ENCODE peak calls at places on chromosomes 6 and 20, in eight cellular contexts. One of them, this sample, is unnamed.
A peak's percentile ranks its signal among the peaks of the same experiment; 100 is the strongest.

GRCh38 chr20:41769650-41770049 is 151.5 kb upstream of the CHD6 start:
- DNase-seq in transverse colon: no peak
- DNase-seq in HL-60: no peak
- DNase-seq in pancreas: no peak
- DNase-seq in PC-9: no peak
- DNase-seq in heart left ventricle: no peak
- DNase-seq in psoas muscle: no peak
- DNase-seq in fibroblast of lung: no peak
- DNase-seq in this sample: no peak

GRCh38 chr6:125753218-125753936 is 3.9 kb downstream of the HEY2 start:
- DNase-seq in transverse colon: no peak
- DNase-seq in HL-60: no peak
- DNase-seq in pancreas: peak; percentile 45
- DNase-seq in PC-9: no peak
- DNase-seq in heart left ventricle: peak; percentile 36
- DNase-seq in psoas muscle: no peak
- DNase-seq in fibroblast of lung: peak; percentile 57
- DNase-seq in this sample: no peak

GRCh38 chr6:127824061-127824460 is 76.8 kb downstream of the THEMIS start:
- DNase-seq in transverse colon: no peak
- DNase-seq in HL-60: no peak
- DNase-seq in pancreas: no peak
- DNase-seq in PC-9: no peak
- DNase-seq in heart left ventricle: no peak
- DNase-seq in psoas muscle: no peak
- DNase-seq in fibroblast of lung: no peak
- DNase-seq in this sample: no peak

GRCh38 chr6:30885999-30886896 is 1.9 kb downstream of the DDR1 start:
- DNase-seq in transverse colon: peak; percentile 70
- DNase-seq in HL-60: no peak
- DNase-seq in pancreas: no peak
- DNase-seq in PC-9: peak; percentile 89
- DNase-seq in heart left ventricle: no peak
- DNase-seq in psoas muscle: peak; percentile 67
- DNase-seq in fibroblast of lung: peak; percentile 52
- DNase-seq in this sample: peak; percentile 96

GRCh38 chr6:52498538-52499017 is 78.3 kb downstream of the TRAM2 start:
- DNase-seq in transverse colon: peak; percentile 60
- DNase-seq in HL-60: no peak
- DNase-seq in pancreas: no peak
- DNase-seq in PC-9: no peak
- DNase-seq in heart left ventricle: no peak
- DNase-seq in psoas muscle: no peak
- DNase-seq in fibroblast of lung: no peak
- DNase-seq in this sample: no peak

GRCh38 chr6:83976871-83977270 is 56.7 kb upstream of the MRAP2 start:
- DNase-seq in transverse colon: no peak
- DNase-seq in HL-60: no peak
- DNase-seq in pancreas: no peak
- DNase-seq in PC-9: no peak
- DNase-seq in heart left ventricle: no peak
- DNase-seq in psoas muscle: no peak
- DNase-seq in fibroblast of lung: no peak
- DNase-seq in this sample: peak; percentile 6

GRCh38 chr6:121515615-121516265 is 80.3 kb downstream of the GJA1 start:
- DNase-seq in transverse colon: no peak
- DNase-seq in HL-60: no peak
- DNase-seq in pancreas: no peak
- DNase-seq in PC-9: no peak
- DNase-seq in heart left ventricle: no peak
- DNase-seq in psoas muscle: no peak
- DNase-seq in fibroblast of lung: no peak
- DNase-seq in this sample: no peak

GRCh38 chr20:19601133-19601810 is 156.8 kb upstream of the RIN2 start:
- DNase-seq in transverse colon: no peak
- DNase-seq in HL-60: no peak
- DNase-seq in pancreas: no peak
- DNase-seq in PC-9: no peak
- DNase-seq in heart left ventricle: no peak
- DNase-seq in psoas muscle: no peak
- DNase-seq in fibroblast of lung: no peak
- DNase-seq in this sample: no peak

GRCh38 chr6:98944598-98945011 is 3.1 kb downstream of the FBXL4 start:
- DNase-seq in transverse colon: no peak
- DNase-seq in HL-60: no peak
- DNase-seq in pancreas: no peak
- DNase-seq in PC-9: no peak
- DNase-seq in heart left ventricle: no peak
- DNase-seq in psoas muscle: no peak
- DNase-seq in fibroblast of lung: peak; percentile 41
- DNase-seq in this sample: no peak

GRCh38 chr20:9920908-9921307 is 82.0 kb upstream of the PAK5 start:
- DNase-seq in transverse colon: no peak
- DNase-seq in HL-60: no peak
- DNase-seq in pancreas: no peak
- DNase-seq in PC-9: no peak
- DNase-seq in heart left ventricle: no peak
- DNase-seq in psoas muscle: no peak
- DNase-seq in fibroblast of lung: no peak
- DNase-seq in this sample: no peak

GRCh38 chr6:235763-236360 is 56.4 kb upstream of the DUSP22 start:
- DNase-seq in transverse colon: no peak
- DNase-seq in HL-60: no peak
- DNase-seq in pancreas: no peak
- DNase-seq in PC-9: no peak
- DNase-seq in heart left ventricle: no peak
- DNase-seq in psoas muscle: no peak
- DNase-seq in fibroblast of lung: peak; percentile 78
- DNase-seq in this sample: no peak

GRCh38 chr6:4319992-4320683 is 184.8 kb upstream of the ECI2 start:
- DNase-seq in transverse colon: no peak
- DNase-seq in HL-60: no peak
- DNase-seq in pancreas: no peak
- DNase-seq in PC-9: peak; percentile 38
- DNase-seq in heart left ventricle: no peak
- DNase-seq in psoas muscle: no peak
- DNase-seq in fibroblast of lung: peak; percentile 80
- DNase-seq in this sample: peak; percentile 70

GRCh38 chr6:148218542-148219258 is 123.9 kb upstream of the SASH1 start:
- DNase-seq in transverse colon: no peak
- DNase-seq in HL-60: no peak
- DNase-seq in pancreas: no peak
- DNase-seq in PC-9: no peak
- DNase-seq in heart left ventricle: peak; percentile 32
- DNase-seq in psoas muscle: peak; percentile 46
- DNase-seq in fibroblast of lung: no peak
- DNase-seq in this sample: no peak

GRCh38 chr6:72954736-72955135 is 270.6 kb downstream of the KHDC1L start:
- DNase-seq in transverse colon: no peak
- DNase-seq in HL-60: no peak
- DNase-seq in pancreas: no peak
- DNase-seq in PC-9: no peak
- DNase-seq in heart left ventricle: no peak
- DNase-seq in psoas muscle: no peak
- DNase-seq in fibroblast of lung: no peak
- DNase-seq in this sample: no peak

GRCh38 chr20:25398363-25399037 is 7.9 kb upstream of the ABHD12 start:
- DNase-seq in transverse colon: no peak
- DNase-seq in HL-60: no peak
- DNase-seq in pancreas: no peak
- DNase-seq in PC-9: no peak
- DNase-seq in heart left ventricle: no peak
- DNase-seq in psoas muscle: no peak
- DNase-seq in fibroblast of lung: no peak
- DNase-seq in this sample: no peak

GRCh38 chr6:154593122-154593521 is 82.6 kb upstream of the CNKSR3 start:
- DNase-seq in transverse colon: no peak
- DNase-seq in HL-60: no peak
- DNase-seq in pancreas: peak; percentile 47
- DNase-seq in PC-9: no peak
- DNase-seq in heart left ventricle: peak; percentile 69
- DNase-seq in psoas muscle: no peak
- DNase-seq in fibroblast of lung: no peak
- DNase-seq in this sample: no peak

GRCh38 chr6:44016131-44016870 is 111.0 kb downstream of the MRPL14 start:
- DNase-seq in transverse colon: no peak
- DNase-seq in HL-60: no peak
- DNase-seq in pancreas: no peak
- DNase-seq in PC-9: no peak
- DNase-seq in heart left ventricle: no peak
- DNase-seq in psoas muscle: no peak
- DNase-seq in fibroblast of lung: peak; percentile 79
- DNase-seq in this sample: no peak

GRCh38 chr20:47711046-47711752 is 74.1 kb downstream of the SULF2 start:
- DNase-seq in transverse colon: peak; percentile 45
- DNase-seq in HL-60: no peak
- DNase-seq in pancreas: peak; percentile 86
- DNase-seq in PC-9: no peak
- DNase-seq in heart left ventricle: no peak
- DNase-seq in psoas muscle: no peak
- DNase-seq in fibroblast of lung: no peak
- DNase-seq in this sample: no peak

GRCh38 chr6:159360306-159360705 is 191.1 kb downstream of the FNDC1 start:
- DNase-seq in transverse colon: no peak
- DNase-seq in HL-60: no peak
- DNase-seq in pancreas: no peak
- DNase-seq in PC-9: no peak
- DNase-seq in heart left ventricle: no peak
- DNase-seq in psoas muscle: peak; percentile 26
- DNase-seq in fibroblast of lung: peak; percentile 6
- DNase-seq in this sample: no peak

GRCh38 chr20:23164176-23164601 is 78.1 kb upstream of the CD93 start:
- DNase-seq in transverse colon: peak; percentile 71
- DNase-seq in HL-60: no peak
- DNase-seq in pancreas: no peak
- DNase-seq in PC-9: no peak
- DNase-seq in heart left ventricle: no peak
- DNase-seq in psoas muscle: no peak
- DNase-seq in fibroblast of lung: no peak
- DNase-seq in this sample: no peak

GRCh38 chr20:24721891-24722530 is 227.1 kb upstream of the CST7 start:
- DNase-seq in transverse colon: no peak
- DNase-seq in HL-60: no peak
- DNase-seq in pancreas: no peak
- DNase-seq in PC-9: no peak
- DNase-seq in heart left ventricle: no peak
- DNase-seq in psoas muscle: no peak
- DNase-seq in fibroblast of lung: no peak
- DNase-seq in this sample: no peak

GRCh38 chr6:12791371-12791770 is 74.8 kb downstream of the PHACTR1 start:
- DNase-seq in transverse colon: no peak
- DNase-seq in HL-60: no peak
- DNase-seq in pancreas: no peak
- DNase-seq in PC-9: no peak
- DNase-seq in heart left ventricle: no peak
- DNase-seq in psoas muscle: no peak
- DNase-seq in fibroblast of lung: no peak
- DNase-seq in this sample: no peak

GRCh38 chr6:75327807-75328206 is 43.2 kb upstream of the TMEM30A start:
- DNase-seq in transverse colon: no peak
- DNase-seq in HL-60: no peak
- DNase-seq in pancreas: no peak
- DNase-seq in PC-9: no peak
- DNase-seq in heart left ventricle: no peak
- DNase-seq in psoas muscle: no peak
- DNase-seq in fibroblast of lung: no peak
- DNase-seq in this sample: no peak

GRCh38 chr20:38127011-38127621 is 38.0 kb downstream of the TGM2 start:
- DNase-seq in transverse colon: no peak
- DNase-seq in HL-60: no peak
- DNase-seq in pancreas: no peak
- DNase-seq in PC-9: peak; percentile 69
- DNase-seq in heart left ventricle: no peak
- DNase-seq in psoas muscle: peak; percentile 40
- DNase-seq in fibroblast of lung: peak; percentile 78
- DNase-seq in this sample: peak; percentile 85
- H3K27ac ChIP-seq in transverse colon: peak overlapping the region; percentile 48
- H3K27ac ChIP-seq in HL-60: no peak overlapping the region
- H3K27ac ChIP-seq in pancreas: peak overlapping the region; percentile 78
- H3K27ac ChIP-seq in PC-9: peak overlapping the region; percentile 97
- H3K27ac ChIP-seq in heart left ventricle: peak overlapping the region; percentile 78
- H3K27ac ChIP-seq in psoas muscle: peak overlapping the region; percentile 66
- H3K27ac ChIP-seq in fibroblast of lung: peak overlapping the region; percentile 66
- H3K27ac ChIP-seq in this sample: peak overlapping the region; percentile 62

GRCh38 chr6:93013054-93013453 is 406.3 kb downstream of the EPHA7 start:
- DNase-seq in transverse colon: no peak
- DNase-seq in HL-60: no peak
- DNase-seq in pancreas: no peak
- DNase-seq in PC-9: no peak
- DNase-seq in heart left ventricle: no peak
- DNase-seq in psoas muscle: no peak
- DNase-seq in fibroblast of lung: no peak
- DNase-seq in this sample: no peak
- TF ChIP-seq CTCF in transverse colon: no peak
- TF ChIP-seq CTCF in HL-60: no peak
- TF ChIP-seq CTCF in pancreas: no peak
- TF ChIP-seq CTCF in PC-9: no peak
- TF ChIP-seq CTCF in heart left ventricle: no peak
- TF ChIP-seq CTCF in psoas muscle: no peak
- TF ChIP-seq CTCF in fibroblast of lung: no peak
- TF ChIP-seq CTCF in this sample: no peak

GRCh38 chr6:144007779-144008500 is at the start of gene PLAGL1:
- DNase-seq in transverse colon: peak; percentile 69
- DNase-seq in HL-60: no peak
- DNase-seq in pancreas: peak; percentile 75
- DNase-seq in PC-9: peak; percentile 51
- DNase-seq in heart left ventricle: peak; percentile 74
- DNase-seq in psoas muscle: peak; percentile 72
- DNase-seq in fibroblast of lung: peak; percentile 61
- DNase-seq in this sample: peak; percentile 28
- H3K27ac ChIP-seq in transverse colon: peak within 1 kb of the TSS; percentile 82
- H3K27ac ChIP-seq in HL-60: no peak within 1 kb of the TSS
- H3K27ac ChIP-seq in pancreas: peak within 1 kb of the TSS; percentile 72
- H3K27ac ChIP-seq in PC-9: no peak within 1 kb of the TSS
- H3K27ac ChIP-seq in heart left ventricle: no peak within 1 kb of the TSS
- H3K27ac ChIP-seq in psoas muscle: peak within 1 kb of the TSS; percentile 63
- H3K27ac ChIP-seq in fibroblast of lung: peak within 1 kb of the TSS; percentile 84
- H3K27ac ChIP-seq in this sample: peak within 1 kb of the TSS; percentile 65

GRCh38 chr6:82588859-82589412 is 225.3 kb downstream of the TPBG start:
- DNase-seq in transverse colon: no peak
- DNase-seq in HL-60: no peak
- DNase-seq in pancreas: no peak
- DNase-seq in PC-9: no peak
- DNase-seq in heart left ventricle: no peak
- DNase-seq in psoas muscle: no peak
- DNase-seq in fibroblast of lung: no peak
- DNase-seq in this sample: no peak

GRCh38 chr6:82589509-82590206 is 226.0 kb downstream of the TPBG start:
- DNase-seq in transverse colon: no peak
- DNase-seq in HL-60: no peak
- DNase-seq in pancreas: no peak
- DNase-seq in PC-9: peak; percentile 6
- DNase-seq in heart left ventricle: no peak
- DNase-seq in psoas muscle: no peak
- DNase-seq in fibroblast of lung: peak; percentile 85
- DNase-seq in this sample: peak; percentile 47

DNA sequence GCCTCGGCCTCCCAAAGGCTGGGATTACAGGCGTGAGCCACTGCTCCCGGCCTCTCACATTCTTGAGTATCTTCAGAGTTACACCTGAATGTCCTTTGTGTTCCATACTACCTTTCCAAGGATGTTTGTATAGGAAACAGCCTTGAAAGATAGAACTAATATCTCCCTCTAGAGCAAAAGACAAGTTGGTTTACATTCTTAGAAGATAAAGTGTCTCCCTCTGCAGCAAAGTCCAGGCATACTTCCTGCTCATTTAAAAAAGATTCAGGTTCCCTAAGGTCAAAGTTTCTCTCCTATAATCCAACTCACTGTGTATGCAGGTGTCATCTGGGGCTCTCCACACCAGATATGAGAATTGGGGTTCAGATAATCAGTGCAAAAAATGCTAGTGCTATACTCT is 224.4 kb downstream of the TPBG start:
- DNase-seq in transverse colon: no peak
- DNase-seq in HL-60: no peak
- DNase-seq in pancreas: no peak
- DNase-seq in PC-9: no peak
- DNase-seq in heart left ventricle: no peak
- DNase-seq in psoas muscle: no peak
- DNase-seq in fibroblast of lung: no peak
- DNase-seq in this sample: no peak
- TF ChIP-seq CTCF in transverse colon: no peak
- TF ChIP-seq CTCF in HL-60: no peak
- TF ChIP-seq CTCF in pancreas: no peak
- TF ChIP-seq CTCF in PC-9: no peak
- TF ChIP-seq CTCF in heart left ventricle: no peak
- TF ChIP-seq CTCF in psoas muscle: no peak
- TF ChIP-seq CTCF in fibroblast of lung: no peak
- TF ChIP-seq CTCF in this sample: no peak

This sample was measured in RWPE1.